ENCODE peak calls at places on chromosomes 3 and 15, in nine cellular contexts. Q is fibroblast of pulmonary artery, K is Caco-2, D is PC-3, U is body of pancreas, V is uterus, R is ovary, A is epithelial cell of esophagus, N is fibroblast of lung. T is an unnamed sample.
A peak's percentile ranks its signal among the peaks of the same experiment; 100 is the strongest.

GRCh38 chr15:77693576-77693975 is 60.9 kb upstream of the LINGO1 start:
- DNase-seq in Q (no peak), K (no peak), D (no peak), U (no peak), V (no peak), R (no peak), A (no peak), N (no peak), T (no peak)

GRCh38 chr3:128971421-128971820 is 22.5 kb downstream of the CFAP92 start:
- DNase-seq in Q (peak; percentile 72), K (no peak), D (no peak), U (peak; percentile 62), V (peak; percentile 35), R (no peak), A (no peak), N (peak; percentile 33), T (peak; percentile 50)

GRCh38 chr15:63380151-63380827 is 1.4 kb downstream of the CA12 start:
- DNase-seq in Q (no peak), K (no peak), D (no peak), U (no peak), V (no peak), R (no peak), A (no peak), N (no peak), T (no peak)

GRCh38 chr15:65466901-65467300 is 44.2 kb upstream of the IGDCC4 start:
- DNase-seq in Q (no peak), K (no peak), D (peak; percentile 37), U (no peak), V (no peak), R (no peak), A (no peak), N (peak; percentile 29), T (peak; percentile 16)

GRCh38 chr3:139157161-139157932 is 112.7 kb upstream of the PRR23C start:
- DNase-seq in Q (no peak), K (no peak), D (no peak), U (no peak), V (no peak), R (no peak), A (no peak), N (no peak), T (no peak)

GRCh38 chr3:172717493-172718088 is 6.7 kb upstream of the NCEH1 start:
- DNase-seq in Q (peak; percentile 27), K (no peak), D (peak; percentile 40), U (no peak), V (no peak), R (no peak), A (no peak), N (no peak), T (peak; percentile 27)

GRCh38 chr3:37107846-37108245 is 66.5 kb downstream of the LRRFIP2 start:
- DNase-seq in Q (no peak), K (no peak), D (no peak), U (no peak), V (no peak), R (no peak), A (peak; percentile 75), N (no peak), T (no peak)

GRCh38 chr15:98669638-98670037 is 21.3 kb downstream of the IGF1R start:
- DNase-seq in Q (no peak), K (no peak), D (no peak), U (no peak), V (no peak), R (no peak), A (no peak), N (no peak), T (no peak)

GRCh38 chr3:169781209-169781855 is 8.1 kb downstream of the MYNN start:
- DNase-seq in Q (no peak), K (no peak), D (no peak), U (no peak), V (no peak), R (no peak), A (no peak), N (no peak), T (no peak)

GRCh38 chr3:180871901-180872300 is 40.6 kb upstream of the FXR1 start:
- DNase-seq in Q (peak; percentile 64), K (no peak), D (no peak), U (no peak), V (no peak), R (no peak), A (peak; percentile 10), N (peak; percentile 74), T (peak; percentile 81)

GRCh38 chr3:72892870-72893269 is 5.0 kb downstream of the GXYLT2 start:
- DNase-seq in Q (peak; percentile 38), K (peak; percentile 17), D (no peak), U (no peak), V (no peak), R (no peak), A (no peak), N (no peak), T (peak; percentile 11)

GRCh38 chr3:168714609-168715240 is 619.0 kb upstream of the GOLIM4 start:
- DNase-seq in Q (no peak), K (no peak), D (no peak), U (no peak), V (no peak), R (no peak), A (no peak), N (no peak), T (no peak)

GRCh38 chr15:90425726-90426346 is 37.8 kb downstream of the IQGAP1 start:
- DNase-seq in Q (no peak), K (no peak), D (no peak), U (no peak), V (no peak), R (no peak), A (no peak), N (peak; percentile 38), T (no peak)

GRCh38 chr15:57432141-57432701 is 55.9 kb downstream of the CGNL1 start:
- DNase-seq in Q (peak; percentile 31), K (no peak), D (no peak), U (no peak), V (no peak), R (no peak), A (peak; percentile 6), N (peak; percentile 77), T (no peak)

GRCh38 chr15:67172172-67172571 is 82.3 kb downstream of the AAGAB start:
- DNase-seq in Q (no peak), K (no peak), D (peak; percentile 21), U (no peak), V (no peak), R (peak; percentile 16), A (no peak), N (no peak), T (peak; percentile 49)

GRCh38 chr3:187077085-187077484 is 62.2 kb downstream of the RPL39L start:
- DNase-seq in Q (no peak), K (no peak), D (no peak), U (no peak), V (no peak), R (no peak), A (no peak), N (no peak), T (no peak)

GRCh38 chr3:106117490-106117858 is 248.7 kb upstream of the CBLB start:
- DNase-seq in Q (no peak), K (no peak), D (peak; percentile 96), U (no peak), V (no peak), R (no peak), A (peak; percentile 83), N (no peak), T (no peak)

GRCh38 chr3:43106293-43106628 is 382 bp upstream of the POMGNT2 start:
- DNase-seq in Q (no peak), K (no peak), D (no peak), U (no peak), V (no peak), R (no peak), A (no peak), N (no peak), T (no peak)
- H3K4me3 ChIP-seq in Q (peak overlapping the region; percentile 27), K (peak overlapping the region; percentile 27), D (peak overlapping the region; percentile 91), U (no peak overlapping the region), V (peak overlapping the region; percentile 83), R (peak overlapping the region; percentile 92), A (peak overlapping the region; percentile 14), N (peak overlapping the region; percentile 71), T (peak overlapping the region; percentile 42)

DNA sequence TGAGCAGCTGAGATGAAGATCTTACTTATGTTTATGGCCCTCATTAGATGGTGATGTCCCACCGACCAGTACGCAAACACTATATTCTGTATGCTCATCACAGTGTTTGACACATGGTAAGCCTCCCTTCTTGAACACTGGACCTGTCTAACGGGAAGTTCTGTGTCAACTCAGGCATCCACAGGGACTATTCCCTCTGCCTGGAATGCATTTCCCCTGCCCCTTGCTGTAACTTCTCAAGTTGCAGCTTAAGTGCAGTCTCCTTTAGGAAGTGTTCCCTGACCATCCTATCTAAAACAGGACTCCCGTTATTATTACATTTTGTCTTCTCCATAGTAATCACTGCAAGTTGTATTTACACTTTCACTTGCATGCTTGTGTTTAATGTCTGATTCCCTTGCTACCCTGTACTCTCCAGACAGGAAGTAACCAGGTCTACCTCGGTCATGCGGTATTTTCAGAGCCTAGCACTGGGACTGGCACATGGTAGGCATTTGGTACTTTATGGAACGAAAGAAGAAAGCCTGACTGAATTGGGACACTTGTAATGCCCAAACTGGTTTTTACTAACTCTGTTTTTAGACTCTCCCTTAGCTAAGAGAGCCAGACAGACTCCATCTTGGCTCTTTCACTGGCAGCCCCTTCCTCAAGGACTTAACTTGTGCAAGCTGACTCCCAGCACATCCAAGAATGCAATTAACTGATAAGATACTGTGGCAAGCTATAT is 8.7 kb downstream of the DET1 start:
- DNase-seq in Q (no peak), K (no peak), D (no peak), U (no peak), V (no peak), R (no peak), A (no peak), N (no peak), T (no peak)
- TF ChIP-seq CTCF in Q (no peak), K (no peak), D (no peak), U (no peak), V (no peak), R (no peak), A (no peak), N (no peak), T (no peak)

DNA sequence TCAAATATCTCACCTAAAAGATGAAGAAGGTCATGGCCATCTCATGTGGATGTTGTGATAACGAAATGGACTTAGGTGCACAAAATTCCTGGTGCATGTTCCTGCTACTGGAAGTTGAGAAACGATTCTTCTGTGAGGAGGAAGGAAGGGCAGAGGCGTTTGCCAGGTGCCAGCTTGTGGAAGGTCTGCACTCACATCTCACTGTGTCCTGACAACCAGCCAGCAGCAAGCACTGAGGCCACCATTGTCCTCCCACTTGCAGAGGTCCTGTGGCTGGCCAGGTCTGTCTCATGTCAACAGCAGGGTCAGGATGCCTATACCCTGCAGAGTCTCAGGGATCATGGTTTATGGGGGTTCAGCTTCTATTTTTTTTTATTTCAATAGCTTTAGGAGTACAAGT is 3.7 kb downstream of the FAM240A start:
- DNase-seq in Q (no peak), K (no peak), D (no peak), U (no peak), V (no peak), R (no peak), A (no peak), N (no peak), T (no peak)
- H3K4me3 ChIP-seq in Q (no peak overlapping the region), K (no peak overlapping the region), D (no peak overlapping the region), U (no peak overlapping the region), V (no peak overlapping the region), R (no peak overlapping the region), A (no peak overlapping the region), N (no peak overlapping the region), T (no peak overlapping the region)

DNA sequence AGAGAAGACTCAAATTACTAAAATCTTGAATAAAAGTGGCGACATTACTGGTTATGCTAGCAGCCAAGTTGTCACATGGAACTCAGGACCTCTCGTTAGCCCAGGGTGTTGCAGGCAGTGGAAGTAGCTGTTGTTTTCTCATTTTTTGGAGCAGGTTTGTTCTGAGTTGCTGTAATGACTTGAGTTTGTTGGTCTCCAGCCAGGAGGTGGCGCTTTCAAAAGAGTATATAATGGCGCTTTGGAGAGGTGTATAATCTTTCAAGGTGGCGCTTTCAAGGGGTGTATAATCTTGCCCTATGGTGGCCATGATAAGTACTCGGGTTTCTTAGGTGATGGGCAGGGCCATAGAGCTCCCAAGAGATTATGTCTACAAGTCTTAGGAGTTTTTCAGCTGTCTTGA is 632.7 kb downstream of the NTRK3 start:
- DNase-seq in Q (no peak), K (no peak), D (peak; percentile 10), U (no peak), V (no peak), R (no peak), A (peak; percentile 36), N (no peak), T (no peak)
- TF ChIP-seq CTCF in Q (no peak), K (no peak), D (peak; percentile 38), U (no peak), V (no peak), R (no peak), A (peak; percentile 23), N (no peak), T (no peak)

T was measured in fibroblast of mammary gland.